ENCODE peak calls at places on chromosomes 13 and 19, in nine cellular contexts. One of them, this sample, is unnamed.

GRCh38 chr13:64746845-64747244 is 2483.3 kb downstream of the PCDH9 start:
- DNase-seq in ascending aorta: no peak
- DNase-seq in fibroblast of lung: no peak
- DNase-seq in lung: no peak
- DNase-seq in cardiac muscle cell: no peak
- DNase-seq in lower lobe of right lung: no peak
- DNase-seq in AG04450: no peak
- DNase-seq in transverse colon: no peak
- DNase-seq in tibial artery: no peak
- DNase-seq in this sample: no peak

GRCh38 chr13:112059457-112060317 is 7.3 kb upstream of the SOX1 start:
- DNase-seq in ascending aorta: no peak
- DNase-seq in fibroblast of lung: no peak
- DNase-seq in lung: no peak
- DNase-seq in cardiac muscle cell: no peak
- DNase-seq in lower lobe of right lung: no peak
- DNase-seq in AG04450: no peak
- DNase-seq in transverse colon: no peak
- DNase-seq in tibial artery: no peak
- DNase-seq in this sample: no peak

GRCh38 chr13:68347220-68347619 is 1117.1 kb upstream of the PCDH9 start:
- DNase-seq in ascending aorta: no peak
- DNase-seq in fibroblast of lung: no peak
- DNase-seq in lung: no peak
- DNase-seq in cardiac muscle cell: no peak
- DNase-seq in lower lobe of right lung: no peak
- DNase-seq in AG04450: no peak
- DNase-seq in transverse colon: no peak
- DNase-seq in tibial artery: no peak
- DNase-seq in this sample: no peak

GRCh38 chr19:2524840-2525723 is 49.2 kb downstream of the GADD45B start:
- DNase-seq in ascending aorta: peak
- DNase-seq in fibroblast of lung: peak
- DNase-seq in lung: no peak
- DNase-seq in cardiac muscle cell: no peak
- DNase-seq in lower lobe of right lung: no peak
- DNase-seq in AG04450: no peak
- DNase-seq in transverse colon: no peak
- DNase-seq in tibial artery: peak
- DNase-seq in this sample: peak

GRCh38 chr19:4042731-4043082 is 24.0 kb downstream of the ZBTB7A start:
- DNase-seq in ascending aorta: no peak
- DNase-seq in fibroblast of lung: no peak
- DNase-seq in lung: peak
- DNase-seq in cardiac muscle cell: no peak
- DNase-seq in lower lobe of right lung: peak
- DNase-seq in AG04450: no peak
- DNase-seq in transverse colon: peak
- DNase-seq in tibial artery: no peak
- DNase-seq in this sample: no peak

GRCh38 chr13:45538382-45538781 is 73.6 kb downstream of the COG3 start:
- DNase-seq in ascending aorta: no peak
- DNase-seq in fibroblast of lung: no peak
- DNase-seq in lung: no peak
- DNase-seq in cardiac muscle cell: no peak
- DNase-seq in lower lobe of right lung: no peak
- DNase-seq in AG04450: no peak
- DNase-seq in transverse colon: no peak
- DNase-seq in tibial artery: no peak
- DNase-seq in this sample: no peak

GRCh38 chr13:62320129-62320724 is 904.6 kb upstream of the PCDH20 start:
- DNase-seq in ascending aorta: no peak
- DNase-seq in fibroblast of lung: peak
- DNase-seq in lung: no peak
- DNase-seq in cardiac muscle cell: peak
- DNase-seq in lower lobe of right lung: no peak
- DNase-seq in AG04450: peak
- DNase-seq in transverse colon: no peak
- DNase-seq in tibial artery: no peak
- DNase-seq in this sample: peak

GRCh38 chr19:3760871-3761361 is 576 bp downstream of the APBA3 start:
- DNase-seq in ascending aorta: no peak
- DNase-seq in fibroblast of lung: peak
- DNase-seq in lung: no peak
- DNase-seq in cardiac muscle cell: no peak
- DNase-seq in lower lobe of right lung: no peak
- DNase-seq in AG04450: no peak
- DNase-seq in transverse colon: no peak
- DNase-seq in tibial artery: no peak
- DNase-seq in this sample: peak

GRCh38 chr19:58409010-58409790 is 751 bp downstream of the ZNF584 start:
- DNase-seq in ascending aorta: no peak
- DNase-seq in fibroblast of lung: no peak
- DNase-seq in lung: no peak
- DNase-seq in cardiac muscle cell: no peak
- DNase-seq in lower lobe of right lung: no peak
- DNase-seq in AG04450: no peak
- DNase-seq in transverse colon: no peak
- DNase-seq in tibial artery: peak
- DNase-seq in this sample: peak

GRCh38 chr13:84607614-84608013 is 725.3 kb upstream of the SLITRK1 start:
- DNase-seq in ascending aorta: peak
- DNase-seq in fibroblast of lung: peak
- DNase-seq in lung: no peak
- DNase-seq in cardiac muscle cell: no peak
- DNase-seq in lower lobe of right lung: no peak
- DNase-seq in AG04450: peak
- DNase-seq in transverse colon: no peak
- DNase-seq in tibial artery: no peak
- DNase-seq in this sample: peak

GRCh38 chr19:5263615-5264014 is 77.0 kb downstream of the PTPRS start:
- DNase-seq in ascending aorta: no peak
- DNase-seq in fibroblast of lung: no peak
- DNase-seq in lung: no peak
- DNase-seq in cardiac muscle cell: no peak
- DNase-seq in lower lobe of right lung: no peak
- DNase-seq in AG04450: no peak
- DNase-seq in transverse colon: no peak
- DNase-seq in tibial artery: no peak
- DNase-seq in this sample: no peak

GRCh38 chr13:79392882-79393563 is 13.0 kb downstream of the RBM26 start:
- DNase-seq in ascending aorta: no peak
- DNase-seq in fibroblast of lung: peak
- DNase-seq in lung: no peak
- DNase-seq in cardiac muscle cell: no peak
- DNase-seq in lower lobe of right lung: no peak
- DNase-seq in AG04450: no peak
- DNase-seq in transverse colon: no peak
- DNase-seq in tibial artery: no peak
- DNase-seq in this sample: peak

GRCh38 chr13:19075418-19075817 is 106.2 kb downstream of the TUBA3C start:
- DNase-seq in ascending aorta: no peak
- DNase-seq in fibroblast of lung: no peak
- DNase-seq in lung: peak
- DNase-seq in cardiac muscle cell: no peak
- DNase-seq in lower lobe of right lung: no peak
- DNase-seq in AG04450: no peak
- DNase-seq in transverse colon: no peak
- DNase-seq in tibial artery: no peak
- DNase-seq in this sample: no peak

GRCh38 chr19:52492201-52492960 is 35.1 kb upstream of the ZNF808 start:
- DNase-seq in ascending aorta: no peak
- DNase-seq in fibroblast of lung: no peak
- DNase-seq in lung: no peak
- DNase-seq in cardiac muscle cell: peak
- DNase-seq in lower lobe of right lung: peak
- DNase-seq in AG04450: no peak
- DNase-seq in transverse colon: no peak
- DNase-seq in tibial artery: peak
- DNase-seq in this sample: no peak

GRCh38 chr19:54418030-54418929 is 3.0 kb downstream of the TTYH1 start:
- DNase-seq in ascending aorta: no peak
- DNase-seq in fibroblast of lung: peak
- DNase-seq in lung: no peak
- DNase-seq in cardiac muscle cell: no peak
- DNase-seq in lower lobe of right lung: no peak
- DNase-seq in AG04450: no peak
- DNase-seq in transverse colon: no peak
- DNase-seq in tibial artery: no peak
- DNase-seq in this sample: no peak

DNA sequence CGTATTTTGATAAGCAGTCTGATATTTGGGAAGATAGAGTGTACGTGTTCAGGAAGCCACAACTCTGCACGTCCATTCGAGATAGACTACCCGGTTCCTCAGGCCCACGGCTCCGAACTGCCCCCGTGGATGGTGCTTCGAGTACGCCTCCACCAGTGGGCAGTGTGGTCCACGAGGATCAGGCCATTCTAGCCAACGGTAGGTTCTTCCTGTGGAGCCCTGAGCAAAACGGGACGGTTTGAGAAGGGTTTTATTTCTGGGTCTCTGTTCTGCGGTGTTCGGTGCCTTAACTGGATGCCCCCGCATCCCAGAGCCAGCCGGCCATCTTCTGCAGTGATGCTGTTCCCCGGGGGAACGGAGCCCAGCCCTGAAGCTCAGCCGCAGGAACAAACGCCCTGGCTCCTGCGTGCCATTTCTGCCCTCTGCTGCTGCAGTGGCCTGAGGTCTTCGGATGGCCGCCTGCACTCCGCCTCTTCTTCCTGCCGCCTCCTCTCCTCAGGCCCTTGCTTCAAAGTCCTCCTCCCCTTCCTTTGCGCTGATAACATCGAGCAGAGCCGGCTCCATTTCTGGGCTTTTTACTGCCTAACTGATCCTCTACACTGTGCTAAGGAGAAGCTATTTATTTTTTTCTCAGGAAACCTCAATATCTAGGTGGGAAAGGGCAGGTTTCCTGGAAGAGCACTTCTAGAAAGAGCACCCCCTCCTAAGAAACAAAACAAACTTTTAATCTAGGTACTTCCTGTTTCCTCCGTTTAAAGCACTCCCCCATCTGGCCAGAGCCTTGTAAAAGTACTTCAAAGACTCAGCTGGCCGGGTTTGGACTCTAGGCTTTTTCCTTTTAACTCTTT is 36.2 kb upstream of the SLC46A3 start:
- DNase-seq in ascending aorta: no peak
- DNase-seq in fibroblast of lung: no peak
- DNase-seq in lung: peak
- DNase-seq in cardiac muscle cell: peak
- DNase-seq in lower lobe of right lung: no peak
- DNase-seq in AG04450: no peak
- DNase-seq in transverse colon: no peak
- DNase-seq in tibial artery: no peak
- DNase-seq in this sample: no peak
- TF ChIP-seq CTCF in ascending aorta: no peak
- TF ChIP-seq CTCF in fibroblast of lung: no peak
- TF ChIP-seq CTCF in lung: no peak
- TF ChIP-seq CTCF in cardiac muscle cell: peak
- TF ChIP-seq CTCF in lower lobe of right lung: peak
- TF ChIP-seq CTCF in AG04450: no peak
- TF ChIP-seq CTCF in transverse colon: no peak
- TF ChIP-seq CTCF in tibial artery: no peak
- TF ChIP-seq CTCF in this sample: no peak

GRCh38 chr19:21740559-21740958 is 26.8 kb downstream of the ZNF100 start:
- DNase-seq in ascending aorta: no peak
- DNase-seq in fibroblast of lung: no peak
- DNase-seq in lung: no peak
- DNase-seq in cardiac muscle cell: no peak
- DNase-seq in lower lobe of right lung: no peak
- DNase-seq in AG04450: no peak
- DNase-seq in transverse colon: no peak
- DNase-seq in tibial artery: no peak
- DNase-seq in this sample: no peak
- H3K4me3 ChIP-seq in ascending aorta: no peak
- H3K4me3 ChIP-seq in fibroblast of lung: no peak
- H3K4me3 ChIP-seq in lung: no peak
- H3K4me3 ChIP-seq in cardiac muscle cell: no peak
- H3K4me3 ChIP-seq in lower lobe of right lung: no peak
- H3K4me3 ChIP-seq in AG04450: no peak
- H3K4me3 ChIP-seq in transverse colon: no peak
- H3K4me3 ChIP-seq in tibial artery: no peak
- H3K4me3 ChIP-seq in this sample: no peak

GRCh38 chr13:39635564-39635963 is 19.9 kb upstream of the COG6 start:
- DNase-seq in ascending aorta: no peak
- DNase-seq in fibroblast of lung: no peak
- DNase-seq in lung: no peak
- DNase-seq in cardiac muscle cell: no peak
- DNase-seq in lower lobe of right lung: no peak
- DNase-seq in AG04450: no peak
- DNase-seq in transverse colon: no peak
- DNase-seq in tibial artery: no peak
- DNase-seq in this sample: no peak

GRCh38 chr13:39634956-39635355 is 20.5 kb upstream of the COG6 start:
- DNase-seq in ascending aorta: no peak
- DNase-seq in fibroblast of lung: no peak
- DNase-seq in lung: no peak
- DNase-seq in cardiac muscle cell: no peak
- DNase-seq in lower lobe of right lung: no peak
- DNase-seq in AG04450: no peak
- DNase-seq in transverse colon: no peak
- DNase-seq in tibial artery: no peak
- DNase-seq in this sample: no peak

GRCh38 chr13:39632994-39633393 is 22.5 kb upstream of the COG6 start:
- DNase-seq in ascending aorta: no peak
- DNase-seq in fibroblast of lung: no peak
- DNase-seq in lung: no peak
- DNase-seq in cardiac muscle cell: no peak
- DNase-seq in lower lobe of right lung: no peak
- DNase-seq in AG04450: no peak
- DNase-seq in transverse colon: no peak
- DNase-seq in tibial artery: no peak
- DNase-seq in this sample: no peak

DNA sequence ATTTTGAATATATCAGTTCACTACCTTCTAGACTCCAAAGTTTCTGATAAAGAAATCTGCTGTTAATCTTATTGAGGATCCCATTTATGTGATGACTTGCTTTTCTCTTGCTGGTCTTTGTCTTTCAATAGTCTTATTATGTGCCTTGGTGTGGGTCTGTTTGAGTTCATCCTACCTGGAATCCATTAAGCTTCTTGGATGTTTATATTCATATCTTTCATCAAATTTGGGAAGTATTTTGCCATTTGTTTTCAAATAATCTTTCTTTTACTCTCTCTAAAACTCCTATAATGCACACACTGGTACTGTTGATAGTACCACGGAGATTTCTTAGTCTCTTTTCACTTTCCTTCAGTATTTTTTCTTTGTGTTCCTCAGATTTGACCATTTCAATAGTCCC is 24.2 kb upstream of the COG6 start:
- DNase-seq in ascending aorta: no peak
- DNase-seq in fibroblast of lung: no peak
- DNase-seq in lung: no peak
- DNase-seq in cardiac muscle cell: no peak
- DNase-seq in lower lobe of right lung: no peak
- DNase-seq in AG04450: no peak
- DNase-seq in transverse colon: no peak
- DNase-seq in tibial artery: no peak
- DNase-seq in this sample: no peak
- TF ChIP-seq CTCF in ascending aorta: no peak
- TF ChIP-seq CTCF in fibroblast of lung: no peak
- TF ChIP-seq CTCF in lung: no peak
- TF ChIP-seq CTCF in cardiac muscle cell: no peak
- TF ChIP-seq CTCF in lower lobe of right lung: no peak
- TF ChIP-seq CTCF in AG04450: no peak
- TF ChIP-seq CTCF in transverse colon: no peak
- TF ChIP-seq CTCF in tibial artery: no peak
- TF ChIP-seq CTCF in this sample: no peak

GRCh38 chr19:41223431-41224234 is 4.6 kb downstream of the AXL start:
- DNase-seq in ascending aorta: peak
- DNase-seq in fibroblast of lung: peak
- DNase-seq in lung: no peak
- DNase-seq in cardiac muscle cell: peak
- DNase-seq in lower lobe of right lung: no peak
- DNase-seq in AG04450: no peak
- DNase-seq in transverse colon: no peak
- DNase-seq in tibial artery: peak
- DNase-seq in this sample: peak
- H3K4me3 ChIP-seq in ascending aorta: no peak
- H3K4me3 ChIP-seq in fibroblast of lung: peak
- H3K4me3 ChIP-seq in lung: no peak
- H3K4me3 ChIP-seq in cardiac muscle cell: no peak
- H3K4me3 ChIP-seq in lower lobe of right lung: no peak
- H3K4me3 ChIP-seq in AG04450: peak
- H3K4me3 ChIP-seq in transverse colon: no peak
- H3K4me3 ChIP-seq in tibial artery: peak
- H3K4me3 ChIP-seq in this sample: peak

This sample was measured in fibroblast of mammary gland.